ENCODE peak calls at places on chromosomes 13 and 19, in nine cellular contexts. M is EL, F is C1 segment of cervical spinal cord, P is aorta, I is posterior vena cava, L is amygdala, S is retina, G is neuronal stem cell, N is Kasumi-1. W is an unnamed sample.

GRCh38 chr13:35794734-35795389 is 318.4 kb upstream of the MAB21L1 start:
- DNase-seq in S (no peak), I (no peak), N (no peak), F (no peak), L (no peak), P (no peak), M (no peak), G (no peak), W (no peak)

GRCh38 chr13:24254151-24254810 is 55.1 kb upstream of the C1QTNF9 start:
- DNase-seq in F (no peak), N (peak), S (no peak), P (peak), L (no peak), G (no peak), M (no peak), I (no peak), W (no peak)

GRCh38 chr13:39784347-39784746 is 128.9 kb downstream of the COG6 start:
- DNase-seq in L (no peak), F (no peak), I (no peak), M (no peak), S (no peak), G (no peak), P (no peak), N (no peak), W (no peak)

GRCh38 chr13:20053016-20053415 is 94.5 kb downstream of the ZMYM2 start:
- DNase-seq in I (no peak), M (no peak), L (no peak), P (no peak), S (no peak), N (no peak), F (no peak), G (no peak), W (no peak)

GRCh38 chr19:39543477-39543857 is 3.5 kb upstream of the EID2 start:
- DNase-seq in L (no peak), N (no peak), G (no peak), I (no peak), F (no peak), P (no peak), M (no peak), S (no peak), W (no peak)

GRCh38 chr13:44874886-44875630 is 114.2 kb downstream of the NUFIP1 start:
- DNase-seq in G (no peak), L (no peak), N (no peak), F (no peak), M (peak), P (no peak), I (no peak), S (no peak), W (no peak)

GRCh38 chr19:751501-752341 is 809 bp downstream of the MISP start:
- DNase-seq in L (no peak), M (peak), G (no peak), P (no peak), N (no peak), I (no peak), F (no peak), S (no peak), W (no peak)

GRCh38 chr19:18439025-18439909 is 1.3 kb upstream of the ISYNA1 start:
- DNase-seq in M (peak), F (no peak), S (peak), L (no peak), I (no peak), N (no peak), G (no peak), P (no peak), W (no peak)

GRCh38 chr13:20049558-20050473 is 91.3 kb downstream of the ZMYM2 start:
- DNase-seq in S (no peak), P (no peak), F (no peak), I (no peak), G (no peak), M (no peak), N (no peak), L (no peak), W (no peak)